ENCODE peak calls at places on chromosomes 6 and 20, in seven cellular contexts. One of them, this sample, is unnamed.

GRCh38 chr20:13302647-13303425 is 81.8 kb downstream of the ISM1 start:
- DNase-seq in body of pancreas: peak; percentile 27
- DNase-seq in dorsolateral prefrontal cortex: no peak
- DNase-seq in NB4: peak; percentile 37
- DNase-seq in CD4-positive, alpha-beta T cell: peak; percentile 12
- DNase-seq in AG10803: peak; percentile 12
- DNase-seq in activated B cell treated with CpG ODN at 0.5 μM for 24 hours: no peak
- DNase-seq in this sample: no peak

GRCh38 chr6:166056637-166057036 is 111.0 kb downstream of the TBXT start:
- DNase-seq in body of pancreas: peak; percentile 26
- DNase-seq in dorsolateral prefrontal cortex: peak; percentile 34
- DNase-seq in NB4: no peak
- DNase-seq in CD4-positive, alpha-beta T cell: no peak
- DNase-seq in AG10803: peak; percentile 68
- DNase-seq in activated B cell treated with CpG ODN at 0.5 μM for 24 hours: no peak
- DNase-seq in this sample: no peak

GRCh38 chr6:128280066-128280465 is 240.3 kb downstream of the PTPRK start:
- DNase-seq in body of pancreas: no peak
- DNase-seq in dorsolateral prefrontal cortex: no peak
- DNase-seq in NB4: no peak
- DNase-seq in CD4-positive, alpha-beta T cell: no peak
- DNase-seq in AG10803: no peak
- DNase-seq in activated B cell treated with CpG ODN at 0.5 μM for 24 hours: no peak
- DNase-seq in this sample: no peak

GRCh38 chr6:130158061-130158460 is 64.7 kb downstream of the SAMD3 start:
- DNase-seq in body of pancreas: no peak
- DNase-seq in dorsolateral prefrontal cortex: no peak
- DNase-seq in NB4: no peak
- DNase-seq in CD4-positive, alpha-beta T cell: no peak
- DNase-seq in AG10803: no peak
- DNase-seq in activated B cell treated with CpG ODN at 0.5 μM for 24 hours: no peak
- DNase-seq in this sample: no peak

GRCh38 chr6:38957426-38957825 is 91.2 kb upstream of the GLP1R start:
- DNase-seq in body of pancreas: no peak
- DNase-seq in dorsolateral prefrontal cortex: no peak
- DNase-seq in NB4: no peak
- DNase-seq in CD4-positive, alpha-beta T cell: no peak
- DNase-seq in AG10803: no peak
- DNase-seq in activated B cell treated with CpG ODN at 0.5 μM for 24 hours: no peak
- DNase-seq in this sample: no peak

GRCh38 chr6:108581237-108581931 is 20.7 kb downstream of the FOXO3 start:
- DNase-seq in body of pancreas: peak; percentile 42
- DNase-seq in dorsolateral prefrontal cortex: no peak
- DNase-seq in NB4: peak; percentile 78
- DNase-seq in CD4-positive, alpha-beta T cell: no peak
- DNase-seq in AG10803: peak; percentile 95
- DNase-seq in activated B cell treated with CpG ODN at 0.5 μM for 24 hours: no peak
- DNase-seq in this sample: no peak

GRCh38 chr6:152635949-152636674 is 1.1 kb downstream of the SYNE1 start:
- DNase-seq in body of pancreas: peak; percentile 3
- DNase-seq in dorsolateral prefrontal cortex: peak; percentile 40
- DNase-seq in NB4: no peak
- DNase-seq in CD4-positive, alpha-beta T cell: no peak
- DNase-seq in AG10803: peak; percentile 34
- DNase-seq in activated B cell treated with CpG ODN at 0.5 μM for 24 hours: no peak
- DNase-seq in this sample: no peak

GRCh38 chr6:127102299-127102698 is 16.2 kb upstream of the RSPO3 start:
- DNase-seq in body of pancreas: no peak
- DNase-seq in dorsolateral prefrontal cortex: no peak
- DNase-seq in NB4: peak; percentile 91
- DNase-seq in CD4-positive, alpha-beta T cell: no peak
- DNase-seq in AG10803: peak; percentile 98
- DNase-seq in activated B cell treated with CpG ODN at 0.5 μM for 24 hours: no peak
- DNase-seq in this sample: no peak

GRCh38 chr6:72421387-72421786 is 200.5 kb upstream of the KCNQ5 start:
- DNase-seq in body of pancreas: no peak
- DNase-seq in dorsolateral prefrontal cortex: no peak
- DNase-seq in NB4: no peak
- DNase-seq in CD4-positive, alpha-beta T cell: no peak
- DNase-seq in AG10803: no peak
- DNase-seq in activated B cell treated with CpG ODN at 0.5 μM for 24 hours: no peak
- DNase-seq in this sample: no peak

GRCh38 chr20:20695250-20695816 is 17.1 kb downstream of the RALGAPA2 start:
- DNase-seq in body of pancreas: no peak
- DNase-seq in dorsolateral prefrontal cortex: no peak
- DNase-seq in NB4: no peak
- DNase-seq in CD4-positive, alpha-beta T cell: no peak
- DNase-seq in AG10803: no peak
- DNase-seq in activated B cell treated with CpG ODN at 0.5 μM for 24 hours: no peak
- DNase-seq in this sample: no peak

GRCh38 chr20:19661717-19662637 is 96.1 kb upstream of the RIN2 start:
- DNase-seq in body of pancreas: peak; percentile 74
- DNase-seq in dorsolateral prefrontal cortex: peak; percentile 79
- DNase-seq in NB4: peak; percentile 80
- DNase-seq in CD4-positive, alpha-beta T cell: no peak
- DNase-seq in AG10803: peak; percentile 72
- DNase-seq in activated B cell treated with CpG ODN at 0.5 μM for 24 hours: peak; percentile 28
- DNase-seq in this sample: no peak

GRCh38 chr6:12578751-12579150 is 137.8 kb upstream of the PHACTR1 start:
- DNase-seq in body of pancreas: no peak
- DNase-seq in dorsolateral prefrontal cortex: no peak
- DNase-seq in NB4: no peak
- DNase-seq in CD4-positive, alpha-beta T cell: no peak
- DNase-seq in AG10803: peak; percentile 65
- DNase-seq in activated B cell treated with CpG ODN at 0.5 μM for 24 hours: no peak
- DNase-seq in this sample: no peak

GRCh38 chr6:72811971-72812421 is 190.1 kb downstream of the KCNQ5 start:
- DNase-seq in body of pancreas: no peak
- DNase-seq in dorsolateral prefrontal cortex: no peak
- DNase-seq in NB4: no peak
- DNase-seq in CD4-positive, alpha-beta T cell: no peak
- DNase-seq in AG10803: no peak
- DNase-seq in activated B cell treated with CpG ODN at 0.5 μM for 24 hours: no peak
- DNase-seq in this sample: no peak

GRCh38 chr6:53048431-53049195 is 16.6 kb upstream of the FBXO9 start:
- DNase-seq in body of pancreas: no peak
- DNase-seq in dorsolateral prefrontal cortex: no peak
- DNase-seq in NB4: peak; percentile 81
- DNase-seq in CD4-positive, alpha-beta T cell: no peak
- DNase-seq in AG10803: peak; percentile 87
- DNase-seq in activated B cell treated with CpG ODN at 0.5 μM for 24 hours: no peak
- DNase-seq in this sample: no peak

GRCh38 chr20:64044484-64045247 is 4.8 kb downstream of the SOX18 start:
- DNase-seq in body of pancreas: no peak
- DNase-seq in dorsolateral prefrontal cortex: no peak
- DNase-seq in NB4: no peak
- DNase-seq in CD4-positive, alpha-beta T cell: no peak
- DNase-seq in AG10803: peak; percentile 50
- DNase-seq in activated B cell treated with CpG ODN at 0.5 μM for 24 hours: no peak
- DNase-seq in this sample: no peak

GRCh38 chr20:50113420-50114224 is 672 bp upstream of the UBE2V1 start:
- DNase-seq in body of pancreas: no peak
- DNase-seq in dorsolateral prefrontal cortex: no peak
- DNase-seq in NB4: no peak
- DNase-seq in CD4-positive, alpha-beta T cell: no peak
- DNase-seq in AG10803: no peak
- DNase-seq in activated B cell treated with CpG ODN at 0.5 μM for 24 hours: no peak
- DNase-seq in this sample: no peak

GRCh38 chr6:26159417-26160273 is 72.4 kb downstream of the HFE start:
- DNase-seq in body of pancreas: no peak
- DNase-seq in dorsolateral prefrontal cortex: no peak
- DNase-seq in NB4: peak; percentile 41
- DNase-seq in CD4-positive, alpha-beta T cell: no peak
- DNase-seq in AG10803: no peak
- DNase-seq in activated B cell treated with CpG ODN at 0.5 μM for 24 hours: no peak
- DNase-seq in this sample: no peak

GRCh38 chr6:26250806-26251075 is 114.3 kb upstream of the BTN3A2 start:
- DNase-seq in body of pancreas: no peak
- DNase-seq in dorsolateral prefrontal cortex: no peak
- DNase-seq in NB4: no peak
- DNase-seq in CD4-positive, alpha-beta T cell: peak; percentile 11
- DNase-seq in AG10803: no peak
- DNase-seq in activated B cell treated with CpG ODN at 0.5 μM for 24 hours: no peak
- DNase-seq in this sample: no peak

GRCh38 chr20:20505554-20505953 is 137.7 kb downstream of the INSM1 start:
- DNase-seq in body of pancreas: no peak
- DNase-seq in dorsolateral prefrontal cortex: no peak
- DNase-seq in NB4: peak; percentile 34
- DNase-seq in CD4-positive, alpha-beta T cell: no peak
- DNase-seq in AG10803: no peak
- DNase-seq in activated B cell treated with CpG ODN at 0.5 μM for 24 hours: no peak
- DNase-seq in this sample: no peak

GRCh38 chr6:105135907-105136432 is 43.8 kb downstream of the POPDC3 start:
- DNase-seq in body of pancreas: no peak
- DNase-seq in dorsolateral prefrontal cortex: no peak
- DNase-seq in NB4: no peak
- DNase-seq in CD4-positive, alpha-beta T cell: no peak
- DNase-seq in AG10803: peak; percentile 50
- DNase-seq in activated B cell treated with CpG ODN at 0.5 μM for 24 hours: no peak
- DNase-seq in this sample: no peak

GRCh38 chr6:149233056-149233715 is 84.3 kb upstream of the TAB2 start:
- DNase-seq in body of pancreas: no peak
- DNase-seq in dorsolateral prefrontal cortex: no peak
- DNase-seq in NB4: peak; percentile 67
- DNase-seq in CD4-positive, alpha-beta T cell: peak; percentile 28
- DNase-seq in AG10803: peak; percentile 72
- DNase-seq in activated B cell treated with CpG ODN at 0.5 μM for 24 hours: no peak
- DNase-seq in this sample: no peak

GRCh38 chr20:1702855-1703254 is 45.3 kb upstream of the SIRPG start:
- DNase-seq in body of pancreas: no peak
- DNase-seq in dorsolateral prefrontal cortex: no peak
- DNase-seq in NB4: peak; percentile 32
- DNase-seq in CD4-positive, alpha-beta T cell: no peak
- DNase-seq in AG10803: no peak
- DNase-seq in activated B cell treated with CpG ODN at 0.5 μM for 24 hours: no peak
- DNase-seq in this sample: no peak

DNA sequence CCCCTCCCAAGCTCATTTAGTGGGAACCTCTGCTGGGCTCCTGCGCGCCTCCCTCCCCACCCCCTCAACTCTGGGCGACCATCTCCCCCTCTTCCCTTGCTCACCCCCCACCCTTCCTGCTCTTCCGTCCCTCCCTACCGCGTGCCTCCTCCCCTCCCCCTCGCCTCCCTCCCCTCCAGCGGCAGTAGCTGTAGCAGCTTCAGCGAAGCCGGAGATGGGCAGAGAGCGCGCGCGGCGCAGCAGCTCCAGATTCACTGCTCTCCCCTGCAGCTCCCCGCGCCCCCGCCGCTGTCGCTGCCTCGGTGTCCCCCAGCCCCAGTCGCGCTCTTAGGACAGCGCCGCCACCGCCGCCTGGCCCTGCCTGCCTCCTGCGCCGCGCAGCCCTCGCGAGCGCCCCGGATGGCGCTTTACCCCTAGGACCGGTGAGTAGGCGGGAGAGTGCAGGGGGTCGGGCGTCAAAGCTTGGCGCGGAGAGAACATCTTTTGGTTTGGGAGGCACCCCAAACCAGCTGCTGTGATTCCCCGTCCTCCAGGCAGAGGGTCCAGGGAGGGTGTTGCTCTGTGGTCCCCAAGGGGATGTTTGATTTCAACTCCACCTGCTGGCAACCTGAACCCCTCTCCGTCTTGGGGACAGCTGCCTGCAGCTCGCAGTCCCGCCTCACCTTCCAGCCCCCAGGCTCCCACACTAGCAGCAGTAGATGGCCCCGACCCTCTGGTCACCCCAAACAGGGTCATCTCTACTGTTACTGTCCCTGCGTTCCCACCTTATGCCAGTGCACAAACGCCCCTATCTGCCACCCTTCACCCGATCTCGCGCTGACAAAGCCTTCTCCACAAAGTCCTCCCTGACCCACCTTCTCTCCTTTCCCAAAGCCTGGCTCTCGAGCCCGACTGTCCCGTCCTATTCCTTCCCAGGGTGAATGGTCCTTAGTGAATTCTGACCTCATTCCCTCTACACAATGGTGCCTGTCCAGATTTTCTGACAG is at the start of gene FUT9:
- DNase-seq in body of pancreas: peak; percentile 64
- DNase-seq in dorsolateral prefrontal cortex: peak; percentile 73
- DNase-seq in NB4: no peak
- DNase-seq in CD4-positive, alpha-beta T cell: no peak
- DNase-seq in AG10803: no peak
- DNase-seq in activated B cell treated with CpG ODN at 0.5 μM for 24 hours: no peak
- DNase-seq in this sample: no peak
- TF ChIP-seq CTCF in body of pancreas: peak; percentile 30
- TF ChIP-seq CTCF in dorsolateral prefrontal cortex: peak; percentile 30
- TF ChIP-seq CTCF in NB4: no peak
- TF ChIP-seq CTCF in CD4-positive, alpha-beta T cell: no peak
- TF ChIP-seq CTCF in AG10803: no peak
- TF ChIP-seq CTCF in activated B cell treated with CpG ODN at 0.5 μM for 24 hours: no peak
- TF ChIP-seq CTCF in this sample: peak; percentile 7

DNA sequence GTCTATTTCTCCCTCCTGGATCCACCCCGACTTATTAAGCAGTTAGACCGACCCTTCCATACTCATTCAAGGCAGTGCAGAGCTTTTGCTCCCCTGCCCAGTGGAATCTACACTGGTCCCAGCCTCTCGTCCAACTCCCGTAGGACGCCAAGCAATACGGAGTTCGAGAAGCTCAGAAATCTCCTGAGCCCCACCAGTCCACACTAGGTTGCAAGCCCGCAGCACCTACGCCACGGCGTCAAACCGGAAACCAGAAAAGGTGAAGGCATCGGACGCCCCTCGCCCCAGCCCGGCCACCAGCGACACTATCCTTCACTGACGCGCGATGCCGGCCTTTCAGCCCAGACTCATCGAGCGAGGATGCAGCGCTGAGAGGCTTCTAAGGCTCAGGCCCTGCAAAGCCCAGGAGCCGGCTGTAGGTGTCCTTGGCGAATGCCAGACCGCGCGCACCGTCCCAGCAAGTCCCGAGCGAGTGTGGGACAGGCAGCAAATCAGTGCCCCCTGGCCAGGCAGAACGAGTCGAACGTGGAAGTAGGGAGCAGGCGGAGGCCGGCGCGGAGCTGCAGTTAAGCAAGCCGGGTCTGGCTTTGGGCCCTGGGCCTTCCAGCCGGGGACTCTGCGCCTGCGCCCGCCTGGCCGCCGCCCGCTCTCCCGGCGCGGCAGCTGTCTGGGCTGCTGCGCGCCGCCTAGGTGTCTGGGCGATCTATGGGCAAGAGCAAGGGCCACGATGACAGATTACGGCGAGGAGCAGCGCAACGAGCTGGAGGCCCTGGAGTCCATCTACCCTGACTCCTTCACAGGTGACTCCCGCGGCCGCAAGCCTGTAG is at the start of gene RWDD1:
- DNase-seq in body of pancreas: peak; percentile 99
- DNase-seq in dorsolateral prefrontal cortex: peak; percentile 98
- DNase-seq in NB4: peak; percentile 100
- DNase-seq in CD4-positive, alpha-beta T cell: peak; percentile 97
- DNase-seq in AG10803: peak; percentile 100
- DNase-seq in activated B cell treated with CpG ODN at 0.5 μM for 24 hours: peak; percentile 94
- DNase-seq in this sample: peak; percentile 71
- TF ChIP-seq CTCF in body of pancreas: peak; percentile 41
- TF ChIP-seq CTCF in dorsolateral prefrontal cortex: peak; percentile 33
- TF ChIP-seq CTCF in NB4: no peak
- TF ChIP-seq CTCF in CD4-positive, alpha-beta T cell: no peak
- TF ChIP-seq CTCF in AG10803: no peak
- TF ChIP-seq CTCF in activated B cell treated with CpG ODN at 0.5 μM for 24 hours: no peak
- TF ChIP-seq CTCF in this sample: no peak

GRCh38 chr6:111914617-111915016 is 41.4 kb upstream of the FYN start:
- DNase-seq in body of pancreas: no peak
- DNase-seq in dorsolateral prefrontal cortex: no peak
- DNase-seq in NB4: no peak
- DNase-seq in CD4-positive, alpha-beta T cell: no peak
- DNase-seq in AG10803: no peak
- DNase-seq in activated B cell treated with CpG ODN at 0.5 μM for 24 hours: no peak
- DNase-seq in this sample: no peak
- TF ChIP-seq CTCF in body of pancreas: no peak
- TF ChIP-seq CTCF in dorsolateral prefrontal cortex: no peak
- TF ChIP-seq CTCF in NB4: no peak
- TF ChIP-seq CTCF in CD4-positive, alpha-beta T cell: no peak
- TF ChIP-seq CTCF in AG10803: no peak
- TF ChIP-seq CTCF in activated B cell treated with CpG ODN at 0.5 μM for 24 hours: no peak
- TF ChIP-seq CTCF in this sample: no peak

GRCh38 chr6:3063733-3064700 is 4.3 kb upstream of the RIPK1 start:
- DNase-seq in body of pancreas: peak; percentile 97
- DNase-seq in dorsolateral prefrontal cortex: peak; percentile 86
- DNase-seq in NB4: peak; percentile 95
- DNase-seq in CD4-positive, alpha-beta T cell: peak; percentile 86
- DNase-seq in AG10803: peak; percentile 93
- DNase-seq in activated B cell treated with CpG ODN at 0.5 μM for 24 hours: peak; percentile 82
- DNase-seq in this sample: peak; percentile 63
- TF ChIP-seq CTCF in body of pancreas: peak; percentile 46
- TF ChIP-seq CTCF in dorsolateral prefrontal cortex: peak; percentile 8
- TF ChIP-seq CTCF in NB4: no peak
- TF ChIP-seq CTCF in CD4-positive, alpha-beta T cell: no peak
- TF ChIP-seq CTCF in AG10803: peak; percentile 12
- TF ChIP-seq CTCF in activated B cell treated with CpG ODN at 0.5 μM for 24 hours: no peak
- TF ChIP-seq CTCF in this sample: no peak